ENCODE peak calls at places on chromosomes 5 and 9, in ten cellular contexts. E is activated naive CD4-positive, alpha-beta T cell; C is stimulated activated CD8-positive, alpha-beta memory T cell treated with anti-CD3 and anti-CD28 coated beads, Interleukin-15, amount 100 ng/mL, for 1 hour; Y is SW 1271; S is dermis blood vessel endothelial cell; G is pancreas; F is stimulated activated CD4-positive, alpha-beta T cell treated with anti-CD3 and anti-CD28 coated beads, Interleukin-12 subunit alpha, Interleukin-12 subunit beta, amount 100 ng/mL, for 4 hours; P is RPMI7951; M is cardiac fibroblast; D is HTR-8/SVneo. L is an unnamed sample.
A peak's percentile ranks its signal among the peaks of the same experiment; 100 is the strongest.

GRCh38 chr5:32683125-32683524 is 28.0 kb upstream of the NPR3 start:
- DNase-seq in E (no peak), C (no peak), Y (no peak), S (no peak), G (no peak), F (no peak), P (no peak), M (no peak), D (no peak), L (no peak)

GRCh38 chr5:102815560-102816324 is 60.6 kb downstream of the PAM start:
- DNase-seq in E (no peak), C (no peak), Y (no peak), S (peak; percentile 74), G (no peak), F (no peak), P (no peak), M (peak; percentile 36), D (no peak), L (no peak)

GRCh38 chr9:14052346-14052745 is 261.6 kb downstream of the NFIB start:
- DNase-seq in E (no peak), C (no peak), Y (no peak), S (no peak), G (no peak), F (no peak), P (no peak), M (no peak), D (no peak), L (no peak)

GRCh38 chr5:23977996-23978395 is 470.6 kb downstream of the PRDM9 start:
- DNase-seq in E (no peak), C (no peak), Y (no peak), S (no peak), G (peak; percentile 9), F (no peak), P (no peak), M (peak; percentile 1), D (no peak), L (peak; percentile 23)

GRCh38 chr9:135040892-135041291 is 46.6 kb upstream of the OLFM1 start:
- DNase-seq in E (no peak), C (no peak), Y (no peak), S (no peak), G (no peak), F (no peak), P (no peak), M (no peak), D (no peak), L (no peak)

GRCh38 chr9:134206317-134207300 is 42.2 kb upstream of the RNU6ATAC start:
- DNase-seq in E (no peak), C (no peak), Y (no peak), S (no peak), G (no peak), F (no peak), P (no peak), M (no peak), D (no peak), L (no peak)

GRCh38 chr5:75558972-75559632 is 47.4 kb downstream of the POLK start:
- DNase-seq in E (no peak), C (no peak), Y (no peak), S (peak; percentile 87), G (no peak), F (no peak), P (no peak), M (peak; percentile 76), D (no peak), L (no peak)

GRCh38 chr5:148788636-148789035 is 37.8 kb upstream of the ADRB2 start:
- DNase-seq in E (no peak), C (no peak), Y (no peak), S (no peak), G (no peak), F (no peak), P (peak; percentile 31), M (no peak), D (no peak), L (peak; percentile 33)

GRCh38 chr9:107190031-107190935 is 92.8 kb upstream of the RAD23B start:
- DNase-seq in E (no peak), C (no peak), Y (no peak), S (no peak), G (no peak), F (no peak), P (peak; percentile 61), M (peak; percentile 73), D (no peak), L (no peak)

GRCh38 chr9:33155393-33155792 is 11.7 kb downstream of the B4GALT1 start:
- DNase-seq in E (no peak), C (no peak), Y (no peak), S (no peak), G (no peak), F (no peak), P (peak; percentile 75), M (no peak), D (no peak), L (no peak)

GRCh38 chr5:59346987-59347386 is 546.5 kb downstream of the PDE4D start:
- DNase-seq in E (no peak), C (no peak), Y (no peak), S (no peak), G (no peak), F (no peak), P (no peak), M (no peak), D (no peak), L (no peak)

GRCh38 chr5:96133337-96134094 is 171.9 kb upstream of the ELL2 start:
- DNase-seq in E (no peak), C (no peak), Y (no peak), S (no peak), G (no peak), F (no peak), P (no peak), M (no peak), D (no peak), L (no peak)

GRCh38 chr5:111942661-111943401 is 185.8 kb upstream of the NREP start:
- DNase-seq in E (no peak), C (no peak), Y (no peak), S (no peak), G (no peak), F (no peak), P (peak; percentile 44), M (peak; percentile 78), D (no peak), L (no peak)

GRCh38 chr9:125650271-125650737 is 56.7 kb downstream of the MAPKAP1 start:
- DNase-seq in E (no peak), C (no peak), Y (peak; percentile 25), S (no peak), G (no peak), F (no peak), P (peak; percentile 76), M (peak; percentile 91), D (no peak), L (no peak)

GRCh38 chr9:113381909-113382411 is 5.2 kb upstream of the HDHD3 start:
- DNase-seq in E (no peak), C (no peak), Y (no peak), S (no peak), G (peak; percentile 86), F (no peak), P (no peak), M (no peak), D (no peak), L (peak; percentile 67)

GRCh38 chr9:38412751-38413150 is 11.5 kb downstream of the IGFBPL1 start:
- DNase-seq in E (no peak), C (no peak), Y (no peak), S (no peak), G (no peak), F (no peak), P (no peak), M (no peak), D (no peak), L (no peak)

GRCh38 chr5:34674226-34674625 is 18.1 kb downstream of the RAI14 start:
- DNase-seq in E (no peak), C (no peak), Y (no peak), S (peak; percentile 85), G (no peak), F (no peak), P (no peak), M (peak; percentile 99), D (no peak), L (peak; percentile 47)

GRCh38 chr5:60978968-60979367 is 34.0 kb downstream of the NDUFAF2 start:
- DNase-seq in E (no peak), C (no peak), Y (no peak), S (no peak), G (no peak), F (no peak), P (no peak), M (no peak), D (no peak), L (no peak)

GRCh38 chr5:168317521-168318147 is 26.2 kb downstream of the WWC1 start:
- DNase-seq in E (no peak), C (no peak), Y (peak; percentile 94), S (peak; percentile 2), G (peak; percentile 69), F (no peak), P (peak; percentile 82), M (peak; percentile 90), D (peak; percentile 94), L (peak; percentile 74)

GRCh38 chr5:115415143-115415491 is 118.7 kb upstream of the CCDC112 start:
- DNase-seq in E (no peak), C (no peak), Y (no peak), S (peak; percentile 70), G (no peak), F (no peak), P (peak; percentile 70), M (peak; percentile 86), D (no peak), L (peak; percentile 88)

GRCh38 chr5:37812365-37812764 is 27.5 kb downstream of the GDNF start:
- DNase-seq in E (no peak), C (no peak), Y (no peak), S (peak; percentile 11), G (no peak), F (no peak), P (peak; percentile 31), M (peak; percentile 36), D (no peak), L (no peak)

GRCh38 chr9:6415266-6415665 is 2.3 kb downstream of the UHRF2 start:
- DNase-seq in E (no peak), C (no peak), Y (no peak), S (peak; percentile 45), G (no peak), F (no peak), P (peak; percentile 6), M (no peak), D (no peak), L (no peak)

GRCh38 chr5:178675922-178676321 is 49.1 kb upstream of the CLK4 start:
- DNase-seq in E (no peak), C (no peak), Y (no peak), S (no peak), G (no peak), F (no peak), P (no peak), M (no peak), D (no peak), L (no peak)

GRCh38 chr5:146541956-146542849 is 26.2 kb upstream of the GPR151 start:
- DNase-seq in E (peak; percentile 59), C (peak; percentile 39), Y (peak; percentile 73), S (peak; percentile 77), G (peak; percentile 58), F (peak; percentile 66), P (peak; percentile 35), M (peak; percentile 68), D (peak; percentile 73), L (peak; percentile 42)

GRCh38 chr5:67380431-67380830 is 183.8 kb upstream of the CD180 start:
- DNase-seq in E (no peak), C (no peak), Y (no peak), S (no peak), G (no peak), F (no peak), P (no peak), M (no peak), D (no peak), L (no peak)

GRCh38 chr9:113484258-113484730 is 20.8 kb downstream of the RGS3 start:
- DNase-seq in E (no peak), C (no peak), Y (no peak), S (peak; percentile 89), G (peak; percentile 77), F (no peak), P (peak; percentile 59), M (no peak), D (no peak), L (no peak)

GRCh38 chr5:425714-426113 is 17.3 kb upstream of the EXOC3 start:
- DNase-seq in E (no peak), C (no peak), Y (no peak), S (peak; percentile 70), G (no peak), F (no peak), P (no peak), M (peak; percentile 31), D (no peak), L (no peak)

GRCh38 chr5:135843571-135844337 is 9.3 kb downstream of the SLC25A48 start:
- DNase-seq in E (no peak), C (no peak), Y (no peak), S (no peak), G (no peak), F (no peak), P (no peak), M (no peak), D (no peak), L (no peak)